ENCODE peak calls at places on chromosomes 5 and 9, in six cellular contexts. R is T follicular helper cell, O is activated T-helper 1 cell treated with Interleukin-2 at 50 U/mL for 16 hours, G is iPS DF 19.7, Q is endothelial cell, Y is H7. P is an unnamed sample.

GRCh38 chr9:127102788-127103187 is 19.6 kb downstream of the ANGPTL2 start:
- DNase-seq in R (no peak), O (no peak), G (no peak), Q (no peak), Y (no peak), P (no peak)

GRCh38 chr9:134730011-134730760 is 88.6 kb downstream of the COL5A1 start:
- DNase-seq in R (no peak), O (no peak), G (no peak), Q (no peak), Y (no peak), P (no peak)

GRCh38 chr9:110777201-110777842 is 108.7 kb downstream of the MUSK start:
- DNase-seq in R (no peak), O (no peak), G (no peak), Q (no peak), Y (no peak), P (peak)

GRCh38 chr9:109602987-109603386 is 104.9 kb upstream of the PTPN3 start:
- DNase-seq in R (no peak), O (no peak), G (no peak), Q (no peak), Y (no peak), P (peak)

GRCh38 chr9:106753155-106753671 is 109.8 kb upstream of the ZNF462 start:
- DNase-seq in R (no peak), O (no peak), G (no peak), Q (no peak), Y (peak), P (no peak)

GRCh38 chr9:71483457-71483856 is 284.9 kb downstream of the CEMIP2 start:
- DNase-seq in R (no peak), O (no peak), G (no peak), Q (no peak), Y (no peak), P (no peak)

GRCh38 chr5:118946138-118946537 is 42.2 kb downstream of the DTWD2 start:
- DNase-seq in R (no peak), O (no peak), G (no peak), Q (no peak), Y (no peak), P (no peak)

GRCh38 chr5:64295100-64295499 is 129.5 kb downstream of the RNF180 start:
- DNase-seq in R (no peak), O (no peak), G (no peak), Q (no peak), Y (no peak), P (no peak)

GRCh38 chr5:62093981-62094380 is 212.0 kb upstream of the KIF2A start:
- DNase-seq in R (no peak), O (no peak), G (no peak), Q (no peak), Y (peak), P (peak)

GRCh38 chr5:77174526-77174925 is 36.0 kb upstream of the PDE8B start:
- DNase-seq in R (no peak), O (no peak), G (no peak), Q (no peak), Y (no peak), P (no peak)

GRCh38 chr9:13354733-13355132 is 75.2 kb upstream of the MPDZ start:
- DNase-seq in R (no peak), O (no peak), G (no peak), Q (no peak), Y (no peak), P (peak)

GRCh38 chr9:92992549-92992948 is 45.2 kb downstream of the FGD3 start:
- DNase-seq in R (no peak), O (no peak), G (peak), Q (no peak), Y (peak), P (no peak)

GRCh38 chr5:130111723-130112122 is 207.5 kb downstream of the CHSY3 start:
- DNase-seq in R (no peak), O (no peak), G (no peak), Q (no peak), Y (no peak), P (no peak)

GRCh38 chr5:117486291-117486690 is 911.7 kb upstream of the SEMA6A start:
- DNase-seq in R (no peak), O (no peak), G (no peak), Q (no peak), Y (no peak), P (no peak)

GRCh38 chr5:55933377-55934116 is 61.2 kb downstream of the IL6ST start:
- DNase-seq in R (no peak), O (no peak), G (no peak), Q (no peak), Y (peak), P (no peak)

GRCh38 chr5:142316051-142316450 is 8.8 kb downstream of the SPRY4 start:
- DNase-seq in R (no peak), O (no peak), G (no peak), Q (no peak), Y (no peak), P (peak)

GRCh38 chr9:116942593-116943061 is 255.5 kb downstream of the TRIM32 start:
- DNase-seq in R (no peak), O (no peak), G (no peak), Q (no peak), Y (no peak), P (no peak)

GRCh38 chr5:59845733-59846132 is 47.8 kb downstream of the PDE4D start:
- DNase-seq in R (no peak), O (no peak), G (no peak), Q (no peak), Y (no peak), P (peak)

GRCh38 chr5:108193021-108193795 is 188.7 kb downstream of the FBXL17 start:
- DNase-seq in R (no peak), O (no peak), G (no peak), Q (no peak), Y (no peak), P (peak)

GRCh38 chr5:14958196-14958595 is 86.6 kb upstream of the ANKH start:
- DNase-seq in R (no peak), O (no peak), G (no peak), Q (no peak), Y (no peak), P (peak)

GRCh38 chr5:140673187-140673976 is at the start of gene DND1:
- DNase-seq in R (no peak), O (no peak), G (no peak), Q (no peak), Y (peak), P (no peak)

GRCh38 chr5:35617435-35618296 is at the start of gene SPEF2:
- DNase-seq in R (peak), O (peak), G (peak), Q (peak), Y (peak), P (peak)

GRCh38 chr9:38025166-38025565 is 43.9 kb downstream of the SHB start:
- DNase-seq in R (no peak), O (no peak), G (no peak), Q (peak), Y (no peak), P (no peak)

GRCh38 chr5:137822983-137823382 is 44.7 kb upstream of the MYOT start:
- DNase-seq in R (no peak), O (no peak), G (no peak), Q (no peak), Y (no peak), P (no peak)

GRCh38 chr9:18256574-18256973 is 217.4 kb upstream of the ADAMTSL1 start:
- DNase-seq in R (no peak), O (no peak), G (no peak), Q (no peak), Y (no peak), P (peak)

GRCh38 chr5:68898961-68899471 is 194.8 kb upstream of the SLC30A5 start:
- DNase-seq in R (no peak), O (no peak), G (peak), Q (no peak), Y (no peak), P (peak)

GRCh38 chr9:80218336-80218735 is 646.6 kb downstream of the TLE4 start:
- DNase-seq in R (no peak), O (no peak), G (no peak), Q (no peak), Y (no peak), P (no peak)

GRCh38 chr5:159059722-159060121 is 40.0 kb downstream of the EBF1 start:
- DNase-seq in R (no peak), O (no peak), G (no peak), Q (no peak), Y (no peak), P (no peak)

GRCh38 chr5:147619281-147619680 is 109.4 kb upstream of the DPYSL3 start:
- DNase-seq in R (no peak), O (no peak), G (no peak), Q (no peak), Y (no peak), P (no peak)

GRCh38 chr5:133807348-133807747 is 161.1 kb downstream of the C5orf15 start:
- DNase-seq in R (no peak), O (no peak), G (no peak), Q (no peak), Y (no peak), P (no peak)

GRCh38 chr5:134127376-134127861 is 12.9 kb downstream of the TCF7 start:
- DNase-seq in R (peak), O (no peak), G (no peak), Q (no peak), Y (no peak), P (peak)

GRCh38 chr9:18238752-18239151 is 235.2 kb upstream of the ADAMTSL1 start:
- DNase-seq in R (no peak), O (no peak), G (no peak), Q (no peak), Y (no peak), P (peak)

GRCh38 chr5:157827429-157827828 is 31.5 kb downstream of the CLINT1 start:
- DNase-seq in R (no peak), O (no peak), G (no peak), Q (no peak), Y (no peak), P (peak)

GRCh38 chr9:116767219-116767618 is 80.1 kb downstream of the TRIM32 start:
- DNase-seq in R (no peak), O (no peak), G (no peak), Q (no peak), Y (no peak), P (no peak)

GRCh38 chr5:154830596-154830995 is 19.8 kb downstream of the FAXDC2 start:
- DNase-seq in R (no peak), O (no peak), G (no peak), Q (no peak), Y (no peak), P (no peak)

P was measured in fibroblast of pulmonary artery.